ENCODE peak calls at places on chromosome 9, in nine cellular contexts. One of them, this sample, is unnamed.

GRCh38 chr9:135898634-135899407 is 8.5 kb downstream of the CAMSAP1 start:
- DNase-seq in brain microvascular endothelial cell: no peak
- DNase-seq in tibial artery: no peak
- DNase-seq in GM06990: no peak
- DNase-seq in fibroblast of villous mesenchyme: peak
- DNase-seq in cardiac muscle cell: peak
- DNase-seq in CD4-positive, alpha-beta T cell: no peak
- DNase-seq in A549: no peak
- DNase-seq in GM10248: no peak
- DNase-seq in this sample: no peak

GRCh38 chr9:72465602-72466001 is 55.8 kb upstream of the TMC1 start:
- DNase-seq in brain microvascular endothelial cell: no peak
- DNase-seq in tibial artery: no peak
- DNase-seq in GM06990: no peak
- DNase-seq in fibroblast of villous mesenchyme: peak
- DNase-seq in cardiac muscle cell: no peak
- DNase-seq in CD4-positive, alpha-beta T cell: no peak
- DNase-seq in A549: no peak
- DNase-seq in GM10248: no peak
- DNase-seq in this sample: no peak

GRCh38 chr9:136344544-136345280 is 17.4 kb downstream of the GPSM1 start:
- DNase-seq in brain microvascular endothelial cell: no peak
- DNase-seq in tibial artery: no peak
- DNase-seq in GM06990: no peak
- DNase-seq in fibroblast of villous mesenchyme: no peak
- DNase-seq in cardiac muscle cell: no peak
- DNase-seq in CD4-positive, alpha-beta T cell: no peak
- DNase-seq in A549: no peak
- DNase-seq in GM10248: no peak
- DNase-seq in this sample: no peak

GRCh38 chr9:71965403-71965802 is 54.0 kb downstream of the C9orf85 start:
- DNase-seq in brain microvascular endothelial cell: no peak
- DNase-seq in tibial artery: no peak
- DNase-seq in GM06990: no peak
- DNase-seq in fibroblast of villous mesenchyme: no peak
- DNase-seq in cardiac muscle cell: no peak
- DNase-seq in CD4-positive, alpha-beta T cell: no peak
- DNase-seq in A549: no peak
- DNase-seq in GM10248: no peak
- DNase-seq in this sample: no peak

GRCh38 chr9:116796669-116797068 is 109.6 kb downstream of the TRIM32 start:
- DNase-seq in brain microvascular endothelial cell: no peak
- DNase-seq in tibial artery: no peak
- DNase-seq in GM06990: no peak
- DNase-seq in fibroblast of villous mesenchyme: no peak
- DNase-seq in cardiac muscle cell: no peak
- DNase-seq in CD4-positive, alpha-beta T cell: no peak
- DNase-seq in A549: no peak
- DNase-seq in GM10248: no peak
- DNase-seq in this sample: no peak

GRCh38 chr9:79701651-79702050 is 129.9 kb downstream of the TLE4 start:
- DNase-seq in brain microvascular endothelial cell: no peak
- DNase-seq in tibial artery: no peak
- DNase-seq in GM06990: no peak
- DNase-seq in fibroblast of villous mesenchyme: peak
- DNase-seq in cardiac muscle cell: no peak
- DNase-seq in CD4-positive, alpha-beta T cell: no peak
- DNase-seq in A549: no peak
- DNase-seq in GM10248: no peak
- DNase-seq in this sample: no peak

GRCh38 chr9:72292874-72293607 is 72.0 kb downstream of the ZFAND5 start:
- DNase-seq in brain microvascular endothelial cell: peak
- DNase-seq in tibial artery: no peak
- DNase-seq in GM06990: no peak
- DNase-seq in fibroblast of villous mesenchyme: peak
- DNase-seq in cardiac muscle cell: peak
- DNase-seq in CD4-positive, alpha-beta T cell: no peak
- DNase-seq in A549: peak
- DNase-seq in GM10248: no peak
- DNase-seq in this sample: no peak

GRCh38 chr9:97397220-97397619 is 14.7 kb upstream of the TDRD7 start:
- DNase-seq in brain microvascular endothelial cell: no peak
- DNase-seq in tibial artery: no peak
- DNase-seq in GM06990: no peak
- DNase-seq in fibroblast of villous mesenchyme: no peak
- DNase-seq in cardiac muscle cell: no peak
- DNase-seq in CD4-positive, alpha-beta T cell: no peak
- DNase-seq in A549: no peak
- DNase-seq in GM10248: no peak
- DNase-seq in this sample: no peak

GRCh38 chr9:133522073-133522910 is 2.5 kb downstream of the MYMK start:
- DNase-seq in brain microvascular endothelial cell: no peak
- DNase-seq in tibial artery: no peak
- DNase-seq in GM06990: no peak
- DNase-seq in fibroblast of villous mesenchyme: no peak
- DNase-seq in cardiac muscle cell: no peak
- DNase-seq in CD4-positive, alpha-beta T cell: no peak
- DNase-seq in A549: no peak
- DNase-seq in GM10248: no peak
- DNase-seq in this sample: no peak

GRCh38 chr9:133657120-133657661 is 21.0 kb downstream of the DBH start:
- DNase-seq in brain microvascular endothelial cell: no peak
- DNase-seq in tibial artery: no peak
- DNase-seq in GM06990: no peak
- DNase-seq in fibroblast of villous mesenchyme: no peak
- DNase-seq in cardiac muscle cell: peak
- DNase-seq in CD4-positive, alpha-beta T cell: peak
- DNase-seq in A549: no peak
- DNase-seq in GM10248: no peak
- DNase-seq in this sample: no peak

GRCh38 chr9:87725900-87726709 is at the start of gene CTSL:
- DNase-seq in brain microvascular endothelial cell: peak
- DNase-seq in tibial artery: peak
- DNase-seq in GM06990: peak
- DNase-seq in fibroblast of villous mesenchyme: peak
- DNase-seq in cardiac muscle cell: peak
- DNase-seq in CD4-positive, alpha-beta T cell: peak
- DNase-seq in A549: peak
- DNase-seq in GM10248: peak
- DNase-seq in this sample: peak
- TF ChIP-seq CTCF in brain microvascular endothelial cell: peak
- TF ChIP-seq CTCF in tibial artery: no peak
- TF ChIP-seq CTCF in GM06990: no peak
- TF ChIP-seq CTCF in fibroblast of villous mesenchyme: peak
- TF ChIP-seq CTCF in cardiac muscle cell: peak
- TF ChIP-seq CTCF in CD4-positive, alpha-beta T cell: no peak
- TF ChIP-seq CTCF in A549: peak
- TF ChIP-seq CTCF in GM10248: no peak
- TF ChIP-seq CTCF in this sample: peak

GRCh38 chr9:134855231-134855899 is 25.2 kb upstream of the FCN2 start:
- DNase-seq in brain microvascular endothelial cell: no peak
- DNase-seq in tibial artery: peak
- DNase-seq in GM06990: no peak
- DNase-seq in fibroblast of villous mesenchyme: no peak
- DNase-seq in cardiac muscle cell: no peak
- DNase-seq in CD4-positive, alpha-beta T cell: no peak
- DNase-seq in A549: no peak
- DNase-seq in GM10248: no peak
- DNase-seq in this sample: peak

GRCh38 chr9:134855900-134856377 is 24.7 kb upstream of the FCN2 start:
- DNase-seq in brain microvascular endothelial cell: no peak
- DNase-seq in tibial artery: peak
- DNase-seq in GM06990: no peak
- DNase-seq in fibroblast of villous mesenchyme: no peak
- DNase-seq in cardiac muscle cell: no peak
- DNase-seq in CD4-positive, alpha-beta T cell: no peak
- DNase-seq in A549: no peak
- DNase-seq in GM10248: no peak
- DNase-seq in this sample: peak

GRCh38 chr9:134861586-134862334 is 18.9 kb upstream of the FCN2 start:
- DNase-seq in brain microvascular endothelial cell: no peak
- DNase-seq in tibial artery: peak
- DNase-seq in GM06990: no peak
- DNase-seq in fibroblast of villous mesenchyme: no peak
- DNase-seq in cardiac muscle cell: no peak
- DNase-seq in CD4-positive, alpha-beta T cell: no peak
- DNase-seq in A549: no peak
- DNase-seq in GM10248: no peak
- DNase-seq in this sample: peak

GRCh38 chr9:134860510-134860909 is 20.1 kb upstream of the FCN2 start:
- DNase-seq in brain microvascular endothelial cell: no peak
- DNase-seq in tibial artery: no peak
- DNase-seq in GM06990: no peak
- DNase-seq in fibroblast of villous mesenchyme: no peak
- DNase-seq in cardiac muscle cell: no peak
- DNase-seq in CD4-positive, alpha-beta T cell: no peak
- DNase-seq in A549: no peak
- DNase-seq in GM10248: no peak
- DNase-seq in this sample: peak

GRCh38 chr9:134858051-134858841 is 22.4 kb upstream of the FCN2 start:
- DNase-seq in brain microvascular endothelial cell: no peak
- DNase-seq in tibial artery: no peak
- DNase-seq in GM06990: peak
- DNase-seq in fibroblast of villous mesenchyme: no peak
- DNase-seq in cardiac muscle cell: peak
- DNase-seq in CD4-positive, alpha-beta T cell: no peak
- DNase-seq in A549: peak
- DNase-seq in GM10248: peak
- DNase-seq in this sample: peak
- TF ChIP-seq CTCF in brain microvascular endothelial cell: peak
- TF ChIP-seq CTCF in tibial artery: no peak
- TF ChIP-seq CTCF in GM06990: peak
- TF ChIP-seq CTCF in fibroblast of villous mesenchyme: peak
- TF ChIP-seq CTCF in cardiac muscle cell: no peak
- TF ChIP-seq CTCF in CD4-positive, alpha-beta T cell: no peak
- TF ChIP-seq CTCF in A549: no peak
- TF ChIP-seq CTCF in GM10248: peak
- TF ChIP-seq CTCF in this sample: no peak

DNA sequence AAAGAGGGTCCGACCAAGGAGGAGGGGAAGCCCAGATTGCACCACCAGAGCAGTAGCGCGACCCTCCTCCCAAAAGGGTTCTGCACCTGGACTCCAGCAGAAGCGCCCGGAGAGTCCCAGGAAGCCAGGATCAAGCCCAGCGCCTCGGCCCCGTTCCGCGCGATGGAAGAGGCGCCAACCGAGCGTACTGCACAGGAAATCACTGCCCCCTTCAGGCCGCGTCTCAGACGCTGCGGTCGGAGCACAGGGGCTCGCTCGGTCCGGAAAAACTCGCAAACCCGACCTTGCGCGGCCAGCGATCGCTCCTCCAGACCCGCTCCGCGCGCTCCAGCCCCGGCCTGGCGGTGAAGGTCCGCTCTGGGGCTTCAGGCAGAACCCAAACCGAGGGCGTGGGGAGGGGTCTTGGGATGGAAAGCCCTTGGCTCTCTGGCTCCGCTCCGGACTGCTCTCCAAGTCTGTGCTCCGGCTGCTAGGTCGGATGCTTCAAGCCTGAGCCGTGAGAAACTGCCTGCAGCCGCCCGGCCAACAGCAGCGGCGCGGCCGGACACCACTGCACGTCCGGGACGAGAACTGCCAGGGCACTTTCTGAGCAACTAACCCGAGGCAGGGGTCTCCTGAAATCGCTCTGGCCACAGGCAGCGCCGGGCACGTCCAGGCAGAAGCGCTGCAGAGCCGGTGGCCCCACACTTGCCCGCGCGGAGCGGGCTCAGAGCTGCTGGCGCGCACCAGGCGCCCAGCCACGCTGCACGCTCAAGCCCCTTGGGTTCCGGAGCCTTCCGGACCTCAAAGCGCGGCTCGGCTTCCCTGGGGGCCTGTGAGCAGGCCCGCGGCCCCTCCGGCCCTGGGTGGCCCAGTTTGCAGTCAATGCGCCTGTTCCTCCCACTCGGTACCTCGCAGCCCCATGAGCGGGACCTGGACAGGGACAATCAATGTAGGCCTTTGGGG is 1.3 kb downstream of the GABBR2 start:
- DNase-seq in brain microvascular endothelial cell: peak
- DNase-seq in tibial artery: no peak
- DNase-seq in GM06990: peak
- DNase-seq in fibroblast of villous mesenchyme: peak
- DNase-seq in cardiac muscle cell: peak
- DNase-seq in CD4-positive, alpha-beta T cell: no peak
- DNase-seq in A549: peak
- DNase-seq in GM10248: peak
- DNase-seq in this sample: peak
- TF ChIP-seq CTCF in brain microvascular endothelial cell: peak
- TF ChIP-seq CTCF in tibial artery: no peak
- TF ChIP-seq CTCF in GM06990: peak
- TF ChIP-seq CTCF in fibroblast of villous mesenchyme: peak
- TF ChIP-seq CTCF in cardiac muscle cell: peak
- TF ChIP-seq CTCF in CD4-positive, alpha-beta T cell: no peak
- TF ChIP-seq CTCF in A549: peak
- TF ChIP-seq CTCF in GM10248: peak
- TF ChIP-seq CTCF in this sample: peak

DNA sequence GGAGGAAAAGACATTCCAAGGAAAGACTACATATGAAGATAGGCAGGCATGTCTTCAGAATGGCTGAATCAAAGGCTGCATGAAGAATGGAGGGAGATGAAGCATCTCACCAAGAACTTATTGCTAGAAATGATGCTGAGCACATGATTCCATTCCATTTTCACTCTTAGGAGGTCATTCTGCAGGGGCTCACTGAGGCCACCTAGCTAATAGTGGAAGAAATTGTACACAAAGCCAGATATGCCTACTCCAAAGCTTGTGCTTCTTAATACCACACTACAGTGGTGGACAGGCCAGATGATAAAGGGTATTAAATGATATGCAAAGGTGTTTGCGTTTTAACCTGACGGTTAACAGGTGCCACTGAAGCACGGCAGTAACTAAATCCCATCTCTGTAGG is 14.7 kb downstream of the NDUFA8 start:
- DNase-seq in brain microvascular endothelial cell: peak
- DNase-seq in tibial artery: no peak
- DNase-seq in GM06990: no peak
- DNase-seq in fibroblast of villous mesenchyme: no peak
- DNase-seq in cardiac muscle cell: no peak
- DNase-seq in CD4-positive, alpha-beta T cell: no peak
- DNase-seq in A549: no peak
- DNase-seq in GM10248: no peak
- DNase-seq in this sample: no peak
- TF ChIP-seq CTCF in brain microvascular endothelial cell: peak
- TF ChIP-seq CTCF in tibial artery: no peak
- TF ChIP-seq CTCF in GM06990: peak
- TF ChIP-seq CTCF in fibroblast of villous mesenchyme: peak
- TF ChIP-seq CTCF in cardiac muscle cell: peak
- TF ChIP-seq CTCF in CD4-positive, alpha-beta T cell: no peak
- TF ChIP-seq CTCF in A549: peak
- TF ChIP-seq CTCF in GM10248: peak
- TF ChIP-seq CTCF in this sample: peak

GRCh38 chr9:121499177-121499426 is 542 bp downstream of the GGTA1 start:
- DNase-seq in brain microvascular endothelial cell: no peak
- DNase-seq in tibial artery: peak
- DNase-seq in GM06990: peak
- DNase-seq in fibroblast of villous mesenchyme: no peak
- DNase-seq in cardiac muscle cell: no peak
- DNase-seq in CD4-positive, alpha-beta T cell: no peak
- DNase-seq in A549: no peak
- DNase-seq in GM10248: no peak
- DNase-seq in this sample: no peak
- TF ChIP-seq CTCF in brain microvascular endothelial cell: no peak
- TF ChIP-seq CTCF in tibial artery: no peak
- TF ChIP-seq CTCF in GM06990: no peak
- TF ChIP-seq CTCF in fibroblast of villous mesenchyme: no peak
- TF ChIP-seq CTCF in cardiac muscle cell: no peak
- TF ChIP-seq CTCF in CD4-positive, alpha-beta T cell: no peak
- TF ChIP-seq CTCF in A549: no peak
- TF ChIP-seq CTCF in GM10248: no peak
- TF ChIP-seq CTCF in this sample: no peak